ENCODE peak calls at places on chromosomes 3 and 15, in ten cellular contexts. X is HepG2, M is upper lobe of left lung, I is suprapubic skin, Y is Peyer's patch, F is stomach, E is IMR-90, N is thyroid gland, K is body of pancreas, G is K562. R is an unnamed sample. For H3K4me1, the result is how much of the 10 kb centered on the place peaks cover.

GRCh38 chr3:37601832-37602231 is 259.8 kb upstream of the CTDSPL start:
- DNase-seq in N (no peak), Y (no peak), I (no peak), M (no peak), F (no peak), E (no peak), K (no peak), G (no peak), X (no peak), R (no peak)

GRCh38 chr3:125641901-125642300 is 46.6 kb upstream of the OSBPL11 start:
- DNase-seq in F (no peak), E (no peak), N (no peak), G (no peak), Y (no peak), X (no peak), K (no peak), M (no peak), I (no peak), R (no peak)

GRCh38 chr3:11641683-11642407 is 1.9 kb downstream of the VGLL4 start:
- DNase-seq in N (peak), X (no peak), G (peak), F (no peak), Y (no peak), I (no peak), M (no peak), E (peak), K (peak), R (no peak)

GRCh38 chr15:26873846-26874245 is 7.0 kb downstream of the GABRA5 start:
- DNase-seq in X (no peak), K (no peak), I (no peak), F (no peak), N (peak), E (peak), Y (no peak), G (no peak), M (peak), R (no peak)

GRCh38 chr15:99029358-99029871 is 21.8 kb upstream of the PGPEP1L start:
- DNase-seq in N (no peak), X (no peak), G (no peak), E (no peak), I (no peak), F (no peak), Y (no peak), M (no peak), K (no peak), R (no peak)

GRCh38 chr3:24296441-24297205 is 198.0 kb downstream of the THRB start:
- DNase-seq in I (no peak), X (no peak), E (peak), Y (no peak), K (no peak), G (no peak), F (no peak), N (no peak), M (no peak), R (peak)

GRCh38 chr3:50356553-50356952 is 2.8 kb downstream of the TMEM115 start:
- DNase-seq in G (peak), I (no peak), K (peak), X (no peak), E (no peak), F (peak), M (no peak), Y (peak), N (peak), R (peak)

GRCh38 chr15:89768071-89768500 is 8.0 kb upstream of the MESP2 start:
- DNase-seq in E (peak), N (peak), F (peak), G (no peak), Y (peak), M (no peak), X (no peak), K (peak), I (no peak), R (peak)

GRCh38 chr3:45939341-45939771 is 3.9 kb upstream of the CXCR6 start:
- DNase-seq in K (no peak), X (no peak), F (no peak), Y (no peak), I (no peak), G (no peak), E (peak), M (no peak), N (no peak), R (no peak)

GRCh38 chr3:71728632-71729342 is 3.6 kb upstream of the EIF4E3 start:
- DNase-seq in X (no peak), I (no peak), K (peak), Y (no peak), E (no peak), M (no peak), F (no peak), G (peak), N (no peak), R (no peak)

GRCh38 chr3:60017631-60018030 is 967.8 kb upstream of the CFAP20DC start:
- DNase-seq in F (no peak), M (no peak), G (no peak), K (no peak), I (no peak), X (no peak), E (no peak), N (no peak), Y (no peak), R (no peak)

GRCh38 chr3:157754415-157754814 is 251.2 kb upstream of the VEPH1 start:
- DNase-seq in N (no peak), E (no peak), M (no peak), X (no peak), F (no peak), I (no peak), K (no peak), G (no peak), Y (no peak), R (no peak)

GRCh38 chr15:101189708-101190107 is 62.1 kb downstream of the CHSY1 start:
- DNase-seq in F (no peak), G (no peak), Y (no peak), E (no peak), I (peak), X (no peak), K (no peak), N (no peak), M (no peak), R (no peak)

GRCh38 chr3:11389570-11390268 is 117.5 kb downstream of the ATG7 start:
- DNase-seq in G (no peak), Y (no peak), I (no peak), K (no peak), E (peak), M (no peak), N (no peak), F (no peak), X (no peak), R (no peak)

GRCh38 chr3:172101107-172101506 is 61.7 kb downstream of the FNDC3B start:
- DNase-seq in N (no peak), K (no peak), E (no peak), I (no peak), G (peak), Y (no peak), F (no peak), M (no peak), X (peak), R (no peak)

GRCh38 chr3:31147550-31147949 is 253.1 kb upstream of the GADL1 start:
- DNase-seq in E (no peak), F (no peak), Y (no peak), N (no peak), K (no peak), M (no peak), I (no peak), X (no peak), G (no peak), R (no peak)

GRCh38 chr3:53702776-53703175 is 143.4 kb downstream of the CHDH start:
- DNase-seq in N (no peak), F (no peak), M (no peak), I (no peak), Y (no peak), G (no peak), K (no peak), X (no peak), E (no peak), R (no peak)

GRCh38 chr3:57179580-57180410 is 14.6 kb upstream of the IL17RD start:
- DNase-seq in K (no peak), N (peak), X (peak), Y (no peak), E (peak), I (no peak), G (no peak), F (no peak), M (no peak), R (no peak)

GRCh38 chr15:34904527-34904926 is 65.0 kb downstream of the AQR start:
- DNase-seq in I (no peak), G (no peak), Y (no peak), N (no peak), F (no peak), E (no peak), M (no peak), X (no peak), K (no peak), R (no peak)

GRCh38 chr3:49028673-49029562 is at the start of gene IMPDH2:
- DNase-seq in N (peak), F (peak), I (peak), K (peak), M (peak), E (peak), Y (peak), G (peak), X (peak), R (peak)

GRCh38 chr3:49027634-49028033 is 1.6 kb downstream of the IMPDH2 start:
- DNase-seq in M (no peak), I (no peak), X (no peak), Y (no peak), N (no peak), K (no peak), G (no peak), E (no peak), F (no peak), R (no peak)

GRCh38 chr3:49029563-49029884 is 326 bp upstream of the IMPDH2 start:
- DNase-seq in M (no peak), N (no peak), F (no peak), X (no peak), K (no peak), E (no peak), G (no peak), Y (no peak), I (no peak), R (no peak)

GRCh38 chr3:49026536-49026935 is 2.7 kb downstream of the IMPDH2 start:
- DNase-seq in F (no peak), G (no peak), I (no peak), Y (no peak), M (no peak), N (no peak), X (no peak), K (no peak), E (no peak), R (no peak)

GRCh38 chr3:49028298-49028672 is 913 bp downstream of the IMPDH2 start:
- DNase-seq in G (no peak), Y (no peak), E (no peak), N (no peak), K (no peak), M (no peak), F (no peak), X (no peak), I (no peak), R (no peak)
- H3K4me1 ChIP-seq in G (under half), Y (under half), E (under half), N (under half), K (under half), M (under half), F (under half), X (under half), I (under half), R (under half)

GRCh38 chr3:160756907-160757623 is 1.0 kb downstream of the PPM1L start:
- DNase-seq in I (peak), Y (peak), K (peak), E (no peak), N (peak), G (no peak), X (no peak), F (peak), M (peak), R (peak)

GRCh38 chr3:160754371-160754854 is 1.6 kb upstream of the PPM1L start:
- DNase-seq in X (no peak), N (peak), I (peak), E (peak), Y (no peak), K (peak), G (peak), F (peak), M (no peak), R (peak)

GRCh38 chr3:160755776-160756304 is at the start of gene PPM1L:
- DNase-seq in K (peak), F (peak), N (peak), I (peak), M (peak), E (peak), Y (peak), X (no peak), G (peak), R (peak)

GRCh38 chr3:160753953-160754352 is 2.1 kb upstream of the PPM1L start:
- DNase-seq in F (no peak), N (no peak), M (no peak), I (no peak), G (no peak), X (no peak), Y (no peak), K (no peak), E (no peak), R (no peak)

DNA sequence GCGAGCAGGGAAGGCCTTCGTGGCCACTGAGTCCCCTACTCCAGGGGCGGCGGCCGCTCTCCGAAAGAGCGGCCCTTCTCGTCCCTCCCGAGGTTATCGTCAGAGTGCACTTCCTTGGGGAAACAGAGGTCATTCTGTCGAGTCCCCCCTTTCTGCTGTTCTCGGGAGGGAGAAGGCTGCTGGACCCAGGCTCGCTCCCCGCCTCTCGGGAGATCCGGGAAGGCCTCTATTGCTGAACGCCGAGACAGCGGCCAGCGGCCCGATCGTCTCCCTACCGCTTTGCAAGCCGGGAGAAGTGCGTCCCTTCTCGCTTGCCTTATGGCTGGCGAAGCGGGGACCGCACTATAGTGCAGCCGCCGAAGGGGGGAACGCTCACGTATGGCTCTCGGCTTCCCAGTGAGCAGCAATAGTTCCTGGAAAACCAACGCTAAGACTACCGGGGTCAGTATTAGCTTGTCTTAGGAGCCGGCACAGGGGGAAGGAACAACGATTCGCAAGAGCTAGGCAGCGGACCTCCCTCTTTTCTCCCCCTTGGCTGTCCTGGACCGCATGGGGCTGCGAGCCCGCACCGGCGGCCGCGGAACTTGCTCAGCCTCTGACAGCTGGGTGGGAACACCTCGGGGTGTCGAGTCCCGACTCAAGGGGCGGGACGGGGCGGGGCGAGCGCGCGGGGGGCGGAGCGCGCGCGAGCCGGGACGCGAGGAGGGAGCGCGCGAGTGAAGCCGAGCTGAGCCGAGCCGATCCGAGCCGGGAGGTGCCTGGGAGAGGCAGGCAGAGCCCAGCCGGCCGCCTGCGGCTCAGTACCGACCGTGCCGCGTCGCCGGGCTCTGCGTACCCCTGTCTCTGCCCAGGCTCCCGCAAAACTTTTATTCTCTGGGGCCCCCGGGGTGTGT is 930 bp upstream of the PPM1L start:
- DNase-seq in K (peak), E (peak), M (peak), X (peak), N (peak), I (peak), Y (peak), G (peak), F (peak), R (peak)
- TF ChIP-seq POLR2A in K (peak), E (peak), M (no peak), X (peak), N (peak), I (peak), Y (peak), G (peak), F (no peak), R (peak)

GRCh38 chr15:48617619-48618018 is 27.9 kb downstream of the FBN1 start:
- DNase-seq in M (no peak), E (peak), F (peak), G (no peak), X (no peak), N (peak), K (peak), Y (no peak), I (no peak), R (peak)
- H3K4me1 ChIP-seq in M (under half), E (under half), F (under half), G (under half), X (under half), N (under half), K (under half), Y (under half), I (under half), R (under half)

GRCh38 chr3:104901396-104901795 is 465.3 kb upstream of the ALCAM start:
- DNase-seq in N (no peak), G (no peak), K (no peak), I (no peak), F (no peak), M (no peak), Y (no peak), X (no peak), E (no peak), R (no peak)
- TF ChIP-seq POLR2A in N (no peak), G (no peak), K (no peak), I (no peak), F (no peak), M (no peak), Y (no peak), X (no peak), E (no peak), R (no peak)

GRCh38 chr3:152832046-152832445 is 2.9 kb upstream of the P2RY1 start:
- DNase-seq in K (no peak), I (no peak), N (no peak), M (peak), E (no peak), F (no peak), X (no peak), Y (no peak), G (no peak), R (no peak)

GRCh38 chr3:152835311-152836102 is 576 bp downstream of the P2RY1 start:
- DNase-seq in M (peak), F (peak), G (peak), E (peak), K (peak), N (peak), X (no peak), I (peak), Y (peak), R (peak)

GRCh38 chr3:152833089-152833488 is 1.8 kb upstream of the P2RY1 start:
- DNase-seq in Y (no peak), E (no peak), I (no peak), K (no peak), G (no peak), M (no peak), N (no peak), F (no peak), X (no peak), R (no peak)

GRCh38 chr3:152834354-152835310 is at the start of gene P2RY1:
- DNase-seq in K (peak), Y (peak), F (peak), N (peak), G (peak), M (peak), X (no peak), E (peak), I (peak), R (peak)

DNA sequence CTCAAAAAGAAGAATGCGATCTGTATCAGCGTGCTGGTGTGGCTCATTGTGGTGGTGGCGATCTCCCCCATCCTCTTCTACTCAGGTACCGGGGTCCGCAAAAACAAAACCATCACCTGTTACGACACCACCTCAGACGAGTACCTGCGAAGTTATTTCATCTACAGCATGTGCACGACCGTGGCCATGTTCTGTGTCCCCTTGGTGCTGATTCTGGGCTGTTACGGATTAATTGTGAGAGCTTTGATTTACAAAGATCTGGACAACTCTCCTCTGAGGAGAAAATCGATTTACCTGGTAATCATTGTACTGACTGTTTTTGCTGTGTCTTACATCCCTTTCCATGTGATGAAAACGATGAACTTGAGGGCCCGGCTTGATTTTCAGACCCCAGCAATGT is 1.3 kb downstream of the P2RY1 start:
- DNase-seq in E (no peak), K (no peak), M (no peak), X (no peak), Y (no peak), F (no peak), N (no peak), G (no peak), I (no peak), R (no peak)
- H3K4me1 ChIP-seq in E (under half), K (under half), M (under half), X (under half), Y (under half), F (under half), N (under half), G (under half), I (under half), R (under half)

GRCh38 chr3:183155499-183155898 is 7.0 kb downstream of the LAMP3 start:
- DNase-seq in Y (no peak), K (no peak), E (no peak), M (no peak), F (no peak), I (no peak), G (no peak), X (no peak), N (no peak), R (no peak)

GRCh38 chr3:183156266-183156665 is 6.3 kb downstream of the LAMP3 start:
- DNase-seq in I (no peak), G (no peak), M (no peak), K (no peak), E (no peak), F (no peak), N (no peak), Y (no peak), X (no peak), R (no peak)

GRCh38 chr3:183151086-183151485 is 11.4 kb downstream of the LAMP3 start:
- DNase-seq in M (no peak), F (no peak), N (no peak), K (no peak), E (no peak), I (no peak), X (no peak), Y (no peak), G (no peak), R (no peak)

GRCh38 chr3:183151716-183152385 is 10.7 kb downstream of the LAMP3 start:
- DNase-seq in X (no peak), M (no peak), N (no peak), F (no peak), E (no peak), I (no peak), Y (no peak), K (no peak), G (no peak), R (no peak)

DNA sequence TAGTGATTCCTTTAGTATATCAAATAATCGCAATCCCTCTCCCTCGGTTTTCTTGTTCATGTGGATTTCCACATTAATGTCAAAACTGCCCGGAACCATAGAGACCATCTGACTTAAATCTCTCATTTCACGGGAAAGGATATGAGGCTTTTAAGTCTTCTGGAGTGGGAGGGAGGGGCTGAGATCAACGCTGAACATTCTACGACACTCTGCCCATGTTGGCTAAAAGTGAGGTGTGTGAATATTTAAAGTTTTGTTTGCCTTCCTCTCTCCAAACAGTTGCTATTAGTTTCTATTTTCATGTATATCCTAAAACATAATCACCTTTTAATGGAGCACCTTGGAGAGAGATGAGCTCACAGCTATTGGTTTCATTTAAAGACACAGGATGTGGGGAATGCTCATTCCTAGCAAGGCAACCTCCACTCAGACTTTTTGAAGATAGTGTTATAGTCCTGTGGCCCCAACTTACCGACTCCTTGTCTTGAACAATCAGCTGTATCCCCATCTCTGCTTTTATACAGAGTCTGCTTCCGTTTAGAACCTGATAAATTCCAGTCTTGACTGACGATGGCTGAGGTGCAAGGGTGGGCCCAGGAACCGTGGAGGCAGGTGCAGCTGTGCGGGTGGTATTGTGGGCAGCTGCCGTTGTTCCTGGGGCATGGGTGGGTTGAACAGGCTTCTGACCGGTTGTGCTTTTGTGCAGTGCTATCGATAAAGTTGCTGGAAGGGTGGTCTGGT is 9.2 kb downstream of the LAMP3 start:
- DNase-seq in Y (no peak), G (no peak), N (no peak), X (no peak), K (no peak), M (peak), I (no peak), F (no peak), E (no peak), R (no peak)
- TF ChIP-seq POLR2A in Y (no peak), G (no peak), N (no peak), X (no peak), K (no peak), M (no peak), I (no peak), F (no peak), E (no peak), R (no peak)